ENCODE peak calls at places on chromosomes 2 and 18, in six cellular contexts. U is K562, X is endothelial cell of umbilical vein, S is A549, A is HepG2, P is H1. L is an unnamed sample.

GRCh38 chr2:173427887-173428683 is 73.4 kb downstream of the CDCA7 start:
- DNase-seq in X (no peak), P (no peak), U (no peak), A (peak), S (no peak), L (no peak)

GRCh38 chr18:21241224-21242131 is 554 bp upstream of the GREB1L start:
- DNase-seq in A (no peak), S (no peak), X (no peak), U (no peak), P (no peak), L (peak)

GRCh38 chr2:195575879-195576391 is 81.1 kb upstream of the SLC39A10 start:
- DNase-seq in A (peak), U (peak), X (peak), P (no peak), S (peak), L (no peak)

GRCh38 chr18:35572644-35573043 is 8.9 kb upstream of the GALNT1 start:
- DNase-seq in S (no peak), X (no peak), U (no peak), A (no peak), P (no peak), L (no peak)

GRCh38 chr2:105235388-105236059 is 6.0 kb upstream of the GPR45 start:
- DNase-seq in P (peak), U (peak), S (peak), X (peak), A (peak), L (peak)

GRCh38 chr18:42925036-42925435 is 190.4 kb downstream of the RIT2 start:
- DNase-seq in P (no peak), U (no peak), A (no peak), S (no peak), X (no peak), L (no peak)

GRCh38 chr2:8244634-8245033 is 437.2 kb upstream of the ID2 start:
- DNase-seq in A (no peak), S (no peak), U (peak), X (no peak), P (no peak), L (no peak)

GRCh38 chr2:127121776-127122176 is 14.8 kb upstream of the BIN1 start:
- DNase-seq in P (no peak), A (no peak), U (no peak), X (no peak), S (no peak), L (no peak)

GRCh38 chr2:215522237-215522636 is 86.4 kb upstream of the FN1 start:
- DNase-seq in S (no peak), P (no peak), X (no peak), A (no peak), U (no peak), L (no peak)

GRCh38 chr2:157404363-157404762 is 39.5 kb downstream of the CYTIP start:
- DNase-seq in S (no peak), P (no peak), X (no peak), A (no peak), U (no peak), L (no peak)

GRCh38 chr2:175175320-175175719 is 6.2 kb downstream of the ATP5MC3 start:
- DNase-seq in A (no peak), P (no peak), U (no peak), S (no peak), X (no peak), L (no peak)

DNA sequence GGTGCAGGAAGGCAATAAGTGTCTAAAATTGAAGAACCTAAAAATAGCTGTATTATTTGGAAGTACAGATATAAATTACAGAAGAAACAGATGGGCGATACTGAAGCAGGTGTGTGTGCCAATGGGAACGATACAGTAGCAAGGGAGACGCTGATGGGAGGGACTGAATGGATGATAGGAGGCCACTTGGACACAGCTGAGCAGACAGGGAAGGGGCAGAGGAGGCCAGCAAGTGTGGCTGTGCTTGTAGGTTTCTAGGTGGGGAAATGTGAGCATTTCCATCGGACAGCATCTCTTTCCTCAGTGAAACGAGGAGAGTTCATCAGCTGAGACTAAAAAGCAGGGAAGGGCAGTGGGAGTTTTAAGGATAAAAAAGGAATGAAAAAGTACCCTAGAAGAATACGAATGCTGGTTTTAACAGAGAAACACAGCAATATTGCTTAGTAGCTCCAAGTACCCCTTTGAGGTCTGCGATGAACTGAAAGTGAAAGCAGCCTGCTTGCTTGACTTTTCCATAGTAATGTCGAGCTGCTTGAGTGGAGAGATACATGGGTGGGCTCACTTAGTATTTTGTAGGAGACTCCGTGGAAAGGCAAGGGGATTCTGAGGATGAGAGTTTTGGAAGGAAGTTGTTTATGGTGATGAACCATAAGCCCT is 91.7 kb upstream of the EPC2 start:
- DNase-seq in S (no peak), A (no peak), P (no peak), U (no peak), X (peak), L (no peak)
- TF ChIP-seq JUN in S (no peak), A (no peak), P (no peak), U (no peak), X (no peak), L (no peak)

DNA sequence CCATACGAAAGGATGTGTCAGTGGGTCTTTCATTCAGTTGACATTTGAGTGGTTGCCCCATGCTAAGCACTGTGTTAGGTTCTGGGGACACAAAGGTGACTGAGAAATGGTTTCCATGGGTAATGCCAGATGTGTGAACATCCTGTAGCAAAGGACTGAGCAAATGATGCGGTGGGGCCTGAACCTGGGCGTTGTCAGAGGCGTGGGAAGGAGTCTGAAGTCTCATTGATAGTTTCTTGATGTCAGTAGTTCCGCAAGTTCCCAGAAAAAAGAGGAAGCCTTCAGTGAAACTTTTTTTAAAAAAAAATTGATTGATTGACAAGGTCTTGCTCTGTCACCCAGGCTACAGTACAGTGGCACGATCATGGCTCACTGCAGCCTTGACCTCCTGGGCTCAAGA is 56.9 kb downstream of the LIMS1 start:
- DNase-seq in X (no peak), A (no peak), S (no peak), U (peak), P (no peak), L (no peak)
- TF ChIP-seq JUN in X (no peak), A (no peak), S (no peak), U (no peak), P (no peak), L (no peak)

GRCh38 chr2:241036397-241036963 is 38.1 kb downstream of the SNED1 start:
- DNase-seq in U (peak), P (no peak), S (no peak), A (peak), X (no peak), L (peak)
- TF ChIP-seq JUN in U (no peak), P (no peak), S (no peak), A (no peak), X (no peak), L (no peak)

GRCh38 chr2:71064754-71065621 is 3.5 kb upstream of the NAGK start:
- DNase-seq in U (no peak), A (no peak), S (no peak), X (no peak), P (no peak), L (no peak)
- TF ChIP-seq JUN in U (no peak), A (no peak), S (no peak), X (no peak), P (no peak), L (no peak)

GRCh38 chr18:79493211-79493800 is 97.6 kb downstream of the NFATC1 start:
- DNase-seq in X (no peak), S (no peak), A (no peak), U (no peak), P (no peak), L (no peak)
- TF ChIP-seq JUN in X (no peak), S (no peak), A (no peak), U (no peak), P (no peak), L (no peak)

GRCh38 chr2:143698350-143698749 is 569.1 kb downstream of the ARHGAP15 start:
- DNase-seq in A (no peak), P (no peak), S (no peak), U (no peak), X (no peak), L (no peak)
- TF ChIP-seq JUN in A (no peak), P (no peak), S (no peak), U (no peak), X (no peak), L (no peak)

DNA sequence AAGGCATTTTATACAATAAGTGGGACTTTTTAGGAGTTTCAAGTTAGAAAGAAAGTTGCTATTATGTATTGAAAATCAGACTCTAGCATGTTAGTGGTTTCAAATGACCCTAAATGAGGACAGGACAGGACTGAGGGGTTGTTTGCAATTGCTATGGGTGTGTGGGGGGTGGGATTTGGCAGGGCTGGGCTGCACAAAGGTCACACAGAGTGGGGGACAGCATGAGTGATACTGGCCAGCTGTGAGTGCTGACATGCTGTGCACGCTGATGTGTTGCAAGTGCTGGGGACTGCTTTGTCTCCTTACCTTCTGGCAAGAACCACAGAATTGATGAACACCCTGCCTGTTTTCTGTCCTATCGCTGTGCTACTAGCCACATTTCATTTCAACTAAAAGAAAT is 29.8 kb downstream of the RNMT start:
- DNase-seq in U (no peak), X (no peak), S (no peak), A (no peak), P (no peak), L (no peak)
- TF ChIP-seq JUN in U (no peak), X (no peak), S (no peak), A (no peak), P (no peak), L (no peak)

GRCh38 chr2:240210198-240210965 is 69.9 kb upstream of the OTOS start:
- DNase-seq in P (no peak), X (no peak), A (no peak), U (no peak), S (no peak), L (no peak)
- TF ChIP-seq JUN in P (no peak), X (no peak), A (no peak), U (no peak), S (no peak), L (no peak)

GRCh38 chr2:206915136-206915535 is 24.2 kb upstream of the CPO start:
- DNase-seq in X (peak), U (peak), P (no peak), A (peak), S (no peak), L (no peak)
- TF ChIP-seq JUN in X (peak), U (no peak), P (no peak), A (no peak), S (no peak), L (no peak)

DNA sequence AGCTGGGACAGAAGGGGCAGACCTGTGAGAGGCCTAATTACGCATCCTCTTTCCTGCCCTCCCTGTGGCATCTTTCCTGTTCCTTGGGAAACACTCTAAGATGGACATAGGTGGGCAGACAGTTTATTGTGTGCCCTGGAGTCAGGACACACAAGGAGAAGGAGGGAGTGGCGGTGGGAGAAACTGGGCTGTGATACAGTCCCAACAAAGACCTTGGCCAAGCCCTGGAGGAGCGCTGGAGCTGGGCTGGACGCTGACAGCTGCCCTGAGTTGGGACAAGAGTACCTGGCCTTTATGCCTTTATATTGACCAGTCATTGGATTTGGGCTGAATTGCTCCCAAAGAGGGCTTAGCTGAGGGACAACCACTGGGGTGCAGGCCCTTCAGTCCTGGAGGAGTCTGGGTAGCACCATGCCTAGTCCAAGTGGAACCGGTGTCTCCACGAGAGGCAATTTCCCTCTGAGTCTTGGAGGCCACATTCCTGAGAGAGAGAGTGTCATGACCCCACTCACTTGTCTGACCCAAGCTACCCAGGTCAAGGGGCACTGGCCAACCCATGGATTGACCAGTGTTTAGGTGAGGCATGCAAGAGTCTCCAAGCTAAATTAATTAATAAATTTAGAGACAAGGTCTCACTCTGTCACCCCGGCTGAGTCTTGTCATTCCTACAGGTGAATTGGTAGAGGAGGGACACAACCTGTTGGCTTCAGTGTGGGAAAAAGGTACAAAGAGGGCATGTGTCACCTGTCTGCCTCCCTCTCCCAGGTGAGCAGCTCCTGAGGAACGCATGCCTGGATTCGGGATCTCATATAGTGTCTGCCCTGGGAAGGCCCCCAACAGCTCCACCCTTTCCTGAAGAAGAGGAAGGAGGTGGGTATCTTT is 107.1 kb upstream of the ST3GAL5 start:
- DNase-seq in U (no peak), S (no peak), P (no peak), A (no peak), X (no peak), L (no peak)
- TF ChIP-seq JUN in U (no peak), S (no peak), P (no peak), A (no peak), X (no peak), L (no peak)

L was measured in WTC11.